ENCODE peak calls at places on chromosomes 13 and 19, in six cellular contexts. T is astrocyte; H is tibial artery; X is activated CD8-positive, alpha-beta T cell treated with anti-CD3 and anti-CD28 coated beads for 36 hours; P is A549; I is GM06990. R is an unnamed sample.

GRCh38 chr13:112072531-112073244 is 5.7 kb downstream of the SOX1 start:
- DNase-seq in T (no peak), H (no peak), X (no peak), P (no peak), I (no peak), R (peak)

GRCh38 chr13:89953581-89953980 is 1393.9 kb upstream of the MIR17HG start:
- DNase-seq in T (no peak), H (no peak), X (no peak), P (no peak), I (no peak), R (no peak)

GRCh38 chr13:21008026-21008425 is 53.4 kb downstream of the LATS2 start:
- DNase-seq in T (no peak), H (peak), X (no peak), P (no peak), I (no peak), R (no peak)

GRCh38 chr19:14333101-14333871 is 48.0 kb upstream of the ADGRE5 start:
- DNase-seq in T (no peak), H (no peak), X (no peak), P (peak), I (no peak), R (peak)

GRCh38 chr19:30556230-30556711 is 184.1 kb downstream of the ZNF536 start:
- DNase-seq in T (no peak), H (peak), X (no peak), P (no peak), I (no peak), R (peak)

GRCh38 chr13:109684836-109685602 is 101.4 kb downstream of the IRS2 start:
- DNase-seq in T (no peak), H (no peak), X (no peak), P (no peak), I (no peak), R (no peak)

GRCh38 chr13:62629618-62630017 is 1214.0 kb upstream of the PCDH20 start:
- DNase-seq in T (no peak), H (no peak), X (no peak), P (no peak), I (no peak), R (no peak)

GRCh38 chr19:55641376-55642152 is 762 bp downstream of the ZNF580 start:
- DNase-seq in T (peak), H (no peak), X (peak), P (peak), I (no peak), R (peak)

GRCh38 chr19:53432088-53432661 is 391 bp downstream of the ZNF761 start:
- DNase-seq in T (no peak), H (no peak), X (peak), P (no peak), I (no peak), R (peak)

GRCh38 chr19:58397533-58398037 is 2.1 kb downstream of the RNF225 start:
- DNase-seq in T (no peak), H (no peak), X (no peak), P (no peak), I (no peak), R (no peak)

GRCh38 chr13:22126433-22127021 is 455.7 kb downstream of the FGF9 start:
- DNase-seq in T (no peak), H (no peak), X (peak), P (no peak), I (no peak), R (no peak)

GRCh38 chr13:111048387-111048786 is 66.7 kb upstream of the ARHGEF7 start:
- DNase-seq in T (no peak), H (no peak), X (no peak), P (no peak), I (no peak), R (no peak)

GRCh38 chr13:74203576-74203975 is 69.4 kb upstream of the KLF12 start:
- DNase-seq in T (peak), H (no peak), X (no peak), P (no peak), I (no peak), R (no peak)

GRCh38 chr19:3604987-3605343 is 1.7 kb downstream of the TBXA2R start:
- DNase-seq in T (no peak), H (peak), X (peak), P (no peak), I (no peak), R (no peak)

GRCh38 chr19:33075519-33075918 is 5.5 kb upstream of the GPATCH1 start:
- DNase-seq in T (no peak), H (no peak), X (no peak), P (no peak), I (no peak), R (no peak)

GRCh38 chr19:45154064-45154827 is 6.5 kb downstream of the NKPD1 start:
- DNase-seq in T (peak), H (no peak), X (peak), P (no peak), I (no peak), R (no peak)

GRCh38 chr13:111508902-111509509 is 188.6 kb downstream of the TEX29 start:
- DNase-seq in T (no peak), H (no peak), X (no peak), P (no peak), I (no peak), R (no peak)

GRCh38 chr19:46390121-46390858 is 23.1 kb downstream of the CCDC8 start:
- DNase-seq in T (no peak), H (peak), X (no peak), P (no peak), I (no peak), R (no peak)

GRCh38 chr19:947090-947706 is 21.4 kb downstream of the ARID3A start:
- DNase-seq in T (no peak), H (no peak), X (no peak), P (no peak), I (peak), R (no peak)

GRCh38 chr13:65855276-65855675 is 1374.9 kb downstream of the PCDH9 start:
- DNase-seq in T (no peak), H (no peak), X (no peak), P (no peak), I (no peak), R (no peak)

GRCh38 chr13:61486496-61486895 is 70.8 kb upstream of the PCDH20 start:
- DNase-seq in T (no peak), H (no peak), X (no peak), P (no peak), I (no peak), R (no peak)

GRCh38 chr19:4069331-4069959 is 2.7 kb upstream of the ZBTB7A start:
- DNase-seq in T (no peak), H (no peak), X (peak), P (no peak), I (no peak), R (no peak)

GRCh38 chr19:30228726-30229523 is 143.3 kb upstream of the ZNF536 start:
- DNase-seq in T (no peak), H (no peak), X (no peak), P (no peak), I (no peak), R (peak)

GRCh38 chr13:20131057-20131832 is 29.6 kb downstream of the GJA3 start:
- DNase-seq in T (no peak), H (no peak), X (no peak), P (no peak), I (no peak), R (no peak)

GRCh38 chr19:32017341-32017948 is 328.0 kb upstream of the ZNF507 start:
- DNase-seq in T (peak), H (no peak), X (no peak), P (no peak), I (no peak), R (no peak)

GRCh38 chr19:40549007-40549708 is 27.5 kb upstream of the SHKBP1 start:
- DNase-seq in T (peak), H (no peak), X (peak), P (peak), I (peak), R (peak)

GRCh38 chr19:35959040-35959967 is 23.1 kb downstream of the LRFN3 start:
- DNase-seq in T (no peak), H (no peak), X (peak), P (no peak), I (peak), R (peak)

GRCh38 chr19:7734220-7735203 is 2.6 kb upstream of the CLEC4G start:
- DNase-seq in T (no peak), H (no peak), X (no peak), P (no peak), I (no peak), R (no peak)

GRCh38 chr13:108495686-108496363 is 133.6 kb upstream of the MYO16 start:
- DNase-seq in T (peak), H (no peak), X (no peak), P (no peak), I (no peak), R (peak)

GRCh38 chr19:853014-853553 is 981 bp downstream of the ELANE start:
- DNase-seq in T (no peak), H (no peak), X (no peak), P (no peak), I (no peak), R (no peak)

GRCh38 chr13:113442354-113442984 is 10.8 kb downstream of the ADPRHL1 start:
- DNase-seq in T (no peak), H (peak), X (no peak), P (no peak), I (no peak), R (no peak)

GRCh38 chr13:40787062-40787461 is 2.3 kb upstream of the SLC25A15 start:
- DNase-seq in T (peak), H (no peak), X (peak), P (no peak), I (no peak), R (no peak)

GRCh38 chr13:112392719-112393118 is 16.6 kb downstream of the SPACA7 start:
- DNase-seq in T (no peak), H (no peak), X (no peak), P (no peak), I (no peak), R (no peak)

GRCh38 chr13:99577934-99578917 is 77.0 kb downstream of the TM9SF2 start:
- DNase-seq in T (no peak), H (no peak), X (no peak), P (no peak), I (no peak), R (no peak)

GRCh38 chr13:113427562-113428468 is 25.5 kb downstream of the ADPRHL1 start:
- DNase-seq in T (no peak), H (no peak), X (no peak), P (no peak), I (no peak), R (no peak)

GRCh38 chr19:47266401-47266885 is 8.2 kb upstream of the INAFM1 start:
- DNase-seq in T (no peak), H (no peak), X (no peak), P (no peak), I (no peak), R (no peak)

GRCh38 chr13:42977219-42977659 is 14.8 kb downstream of the EPSTI1 start:
- DNase-seq in T (no peak), H (no peak), X (no peak), P (no peak), I (peak), R (no peak)

DNA sequence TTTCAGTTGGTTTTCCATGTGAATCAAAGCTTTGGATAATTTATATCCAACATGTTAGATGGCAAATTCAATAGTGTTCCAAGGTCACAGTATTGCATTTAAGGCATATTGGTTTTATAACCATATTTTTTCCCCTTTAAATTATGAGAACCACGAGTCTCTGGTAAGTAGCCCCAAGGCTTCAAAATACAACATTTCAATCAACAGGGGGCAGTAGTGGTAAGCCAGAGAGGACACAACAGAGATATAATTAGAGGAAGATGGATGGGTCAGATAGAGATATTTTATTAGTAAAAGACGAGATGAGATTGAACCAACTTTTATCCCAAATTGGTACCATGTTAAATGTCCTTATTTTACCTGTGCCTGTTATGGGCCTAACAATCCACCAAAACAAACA is 53.1 kb downstream of the KL start:
- DNase-seq in T (no peak), H (no peak), X (no peak), P (no peak), I (no peak), R (no peak)
- TF ChIP-seq CTCF in T (no peak), H (no peak), X (peak), P (peak), I (peak), R (no peak)

GRCh38 chr19:5631511-5632240 is 8.8 kb downstream of the SAFB start:
- DNase-seq in T (no peak), H (no peak), X (no peak), P (no peak), I (no peak), R (no peak)
- TF ChIP-seq CTCF in T (no peak), H (no peak), X (no peak), P (no peak), I (no peak), R (no peak)

DNA sequence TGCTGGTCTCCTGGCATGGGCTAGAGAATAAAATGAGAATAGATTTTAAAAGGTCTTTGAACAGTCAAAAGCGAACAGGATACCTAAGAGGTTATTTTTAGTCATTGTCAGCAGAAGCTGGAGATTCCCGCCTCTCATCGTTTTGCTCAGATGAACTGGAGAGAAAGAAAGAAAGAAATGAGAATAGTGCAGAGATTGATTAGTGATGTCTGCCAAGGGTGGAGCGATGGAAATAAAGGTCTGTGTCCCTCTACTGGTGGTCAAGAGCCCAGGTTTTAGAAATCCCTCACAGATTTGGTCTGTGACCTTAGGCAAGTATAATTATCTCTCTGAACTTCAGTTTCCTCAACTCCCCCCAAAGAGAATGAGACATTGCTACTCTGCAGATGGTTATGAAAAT is 5.4 kb downstream of the NCAN start:
- DNase-seq in T (no peak), H (no peak), X (no peak), P (peak), I (no peak), R (no peak)
- TF ChIP-seq CTCF in T (peak), H (no peak), X (no peak), P (no peak), I (peak), R (no peak)

GRCh38 chr13:80630685-80631121 is 289.8 kb upstream of the SPRY2 start:
- DNase-seq in T (peak), H (no peak), X (no peak), P (no peak), I (no peak), R (no peak)
- TF ChIP-seq CTCF in T (no peak), H (no peak), X (no peak), P (no peak), I (no peak), R (no peak)

R was measured in glutamatergic neuron.